ENCODE peak calls at places on chromosomes 5 and 9, in five cellular contexts. H, W, L, F and C are unnamed samples.

GRCh38 chr5:59548807-59549357 is 344.6 kb downstream of the PDE4D start:
- DNase-seq in F (no peak), L (no peak), W (no peak), H (peak; percentile 79), C (no peak)

GRCh38 chr5:146878471-146879172 is at the start of gene PPP2R2B:
- DNase-seq in H (peak; percentile 17), F (peak; percentile 1), L (peak; percentile 86), W (peak; percentile 70), C (no peak)

GRCh38 chr9:137350696-137351584 is 48.9 kb upstream of the NRARP start:
- DNase-seq in F (no peak), H (peak; percentile 2), L (no peak), W (no peak), C (no peak)

GRCh38 chr5:176334031-176334770 is 27.4 kb downstream of the KIAA1191 start:
- DNase-seq in H (no peak), F (no peak), L (no peak), W (no peak), C (no peak)

GRCh38 chr5:2261002-2261703 is 378.4 kb upstream of the IRX4 start:
- DNase-seq in H (no peak), F (no peak), W (no peak), L (no peak), C (no peak)

GRCh38 chr5:13250450-13251291 is 693.8 kb downstream of the DNAH5 start:
- DNase-seq in H (peak; percentile 52), W (no peak), L (peak; percentile 20), F (peak; percentile 6), C (no peak)

GRCh38 chr9:137311171-137311970 is 9.3 kb upstream of the NRARP start:
- DNase-seq in H (peak; percentile 84), W (peak; percentile 30), L (peak; percentile 41), F (peak; percentile 33), C (no peak)

GRCh38 chr9:69667306-69667705 is 4.9 kb downstream of the APBA1 start:
- DNase-seq in L (no peak), F (no peak), H (no peak), W (peak; percentile 63), C (no peak)

GRCh38 chr5:132294728-132295504 is 722 bp downstream of the SLC22A4 start:
- DNase-seq in L (no peak), H (peak; percentile 82), F (peak; percentile 79), W (peak; percentile 71), C (peak; percentile 48)

GRCh38 chr9:23820731-23821399 is 5.2 kb downstream of the ELAVL2 start:
- DNase-seq in F (no peak), H (peak; percentile 48), L (peak; percentile 63), W (no peak), C (no peak)

GRCh38 chr5:1763960-1764605 is 35.6 kb downstream of the MRPL36 start:
- DNase-seq in H (no peak), L (no peak), F (no peak), W (no peak), C (no peak)

GRCh38 chr5:1190915-1191314 is 10.5 kb upstream of the SLC6A19 start:
- DNase-seq in W (no peak), L (no peak), H (no peak), F (no peak), C (no peak)

GRCh38 chr9:134039386-134040175 is 14.3 kb downstream of the BRD3OS start:
- DNase-seq in H (no peak), F (no peak), W (no peak), L (no peak), C (no peak)

GRCh38 chr5:66565878-66566277 is 30.3 kb upstream of the MAST4 start:
- DNase-seq in L (no peak), H (no peak), W (no peak), F (no peak), C (peak; percentile 38)

GRCh38 chr9:114002986-114003740 is 74.9 kb downstream of the AMBP start:
- DNase-seq in F (no peak), L (no peak), H (no peak), W (peak; percentile 34), C (no peak)

GRCh38 chr5:137751869-137752491 is 2.2 kb downstream of the HNRNPA0 start:
- DNase-seq in W (peak; percentile 50), H (peak; percentile 68), F (peak; percentile 80), L (peak; percentile 32), C (no peak)

GRCh38 chr5:171093598-171093997 is 215.4 kb upstream of the TLX3 start:
- DNase-seq in H (no peak), F (peak; percentile 3), L (peak; percentile 78), W (no peak), C (no peak)

GRCh38 chr5:115431116-115431515 is 113.5 kb downstream of the FEM1C start:
- DNase-seq in L (no peak), H (no peak), W (no peak), F (no peak), C (no peak)

GRCh38 chr9:113929634-113930092 is 53.6 kb downstream of the ZNF618 start:
- DNase-seq in F (peak; percentile 87), H (peak; percentile 75), L (no peak), W (peak; percentile 86), C (no peak)

GRCh38 chr9:33162721-33163311 is 4.3 kb downstream of the B4GALT1 start:
- DNase-seq in L (no peak), W (peak; percentile 54), H (peak; percentile 46), F (peak; percentile 79), C (no peak)

GRCh38 chr9:137429974-137430722 is 7.0 kb downstream of the NOXA1 start:
- DNase-seq in F (no peak), H (peak; percentile 40), L (peak; percentile 86), W (no peak), C (no peak)

GRCh38 chr5:2739360-2740050 is 12.0 kb downstream of the IRX2 start:
- DNase-seq in L (no peak), W (no peak), F (no peak), H (no peak), C (no peak)

GRCh38 chr5:145941677-145942130 is 5.3 kb downstream of the SH3RF2 start:
- DNase-seq in W (peak; percentile 73), H (peak; percentile 53), F (peak; percentile 35), L (no peak), C (no peak)

GRCh38 chr9:129414377-129415021 is 206.4 kb downstream of the C9orf50 start:
- DNase-seq in H (no peak), L (no peak), W (peak; percentile 23), F (peak; percentile 63), C (peak; percentile 20)

GRCh38 chr9:129415031-129415953 is 205.6 kb downstream of the C9orf50 start:
- DNase-seq in H (no peak), L (no peak), F (no peak), W (no peak), C (no peak)

GRCh38 chr9:129416831-129417604 is 203.9 kb downstream of the C9orf50 start:
- DNase-seq in W (peak; percentile 40), F (no peak), H (no peak), L (no peak), C (no peak)

GRCh38 chr9:129413537-129414376 is 207.1 kb downstream of the C9orf50 start:
- DNase-seq in F (peak; percentile 94), L (peak; percentile 98), H (peak; percentile 93), W (peak; percentile 85), C (peak; percentile 96)

DNA sequence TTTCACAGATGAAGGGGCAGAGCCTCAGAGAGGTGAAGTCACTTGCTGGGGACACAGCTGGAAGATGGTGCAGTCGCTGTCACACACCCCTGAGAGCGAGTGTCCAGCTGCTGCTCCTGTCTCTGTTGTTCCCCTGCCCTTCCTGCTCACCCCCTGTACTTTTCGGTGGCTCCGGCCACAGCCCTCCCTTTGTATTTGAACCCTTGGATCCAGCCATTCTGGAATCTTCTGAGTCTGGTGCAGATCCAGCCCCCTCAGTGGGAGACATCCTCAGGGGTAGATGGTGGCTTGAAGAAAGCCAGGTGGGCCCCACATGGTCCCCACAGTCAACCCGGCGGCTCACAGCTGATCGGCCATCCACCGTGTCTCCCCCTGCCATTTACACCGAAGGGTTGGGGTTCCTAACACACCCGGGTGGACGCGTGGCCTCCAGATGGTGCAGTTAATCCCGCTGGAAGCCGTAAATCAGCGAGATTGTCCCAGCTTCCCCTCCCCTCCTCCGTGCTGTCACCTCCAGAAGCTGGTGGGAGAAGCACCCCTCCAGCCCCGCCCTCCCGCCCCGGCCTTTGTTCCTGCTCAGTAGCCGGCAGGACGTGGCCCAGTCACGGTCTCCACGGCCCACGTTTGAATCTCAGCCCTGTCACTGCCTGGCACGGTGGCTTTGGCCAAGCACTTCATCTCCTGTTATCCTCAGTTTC is 204.8 kb downstream of the C9orf50 start:
- DNase-seq in W (no peak), F (no peak), L (no peak), H (no peak), C (no peak)
- H3K9ac ChIP-seq in W (peak overlapping the region; percentile 13), F (no peak overlapping the region), L (no peak overlapping the region), H (no peak overlapping the region), C (no peak overlapping the region)

GRCh38 chr9:84670106-84670800 is 724 bp downstream of the NTRK2 start:
- DNase-seq in F (no peak), H (no peak), W (peak; percentile 2), L (peak; percentile 60), C (no peak)

GRCh38 chr9:84669008-84669292 is 579 bp upstream of the NTRK2 start:
- DNase-seq in L (no peak), H (no peak), F (no peak), W (no peak), C (no peak)

GRCh38 chr9:84669293-84670105 is at the start of gene NTRK2:
- DNase-seq in W (peak; percentile 37), H (no peak), F (peak; percentile 2), L (peak; percentile 65), C (no peak)

GRCh38 chr9:84668204-84669007 is 1.1 kb upstream of the NTRK2 start:
- DNase-seq in L (peak; percentile 92), W (peak; percentile 43), H (peak; percentile 33), F (peak; percentile 19), C (no peak)

GRCh38 chr9:84667571-84668203 is 1.8 kb upstream of the NTRK2 start:
- DNase-seq in L (peak; percentile 59), F (peak; percentile 12), H (no peak), W (peak; percentile 37), C (no peak)
- TF ChIP-seq CTCF in L (peak; percentile 54), F (peak; percentile 24), H (peak; percentile 39), W (peak; percentile 67), C (peak; percentile 34)

GRCh38 chr5:92969191-92969780 is 611.7 kb downstream of the NR2F1-AS1 start:
- DNase-seq in L (no peak), F (no peak), W (no peak), H (no peak), C (no peak)
- H3K9ac ChIP-seq in L (no peak overlapping the region), F (no peak overlapping the region), W (no peak overlapping the region), H (no peak overlapping the region), C (no peak overlapping the region)

DNA sequence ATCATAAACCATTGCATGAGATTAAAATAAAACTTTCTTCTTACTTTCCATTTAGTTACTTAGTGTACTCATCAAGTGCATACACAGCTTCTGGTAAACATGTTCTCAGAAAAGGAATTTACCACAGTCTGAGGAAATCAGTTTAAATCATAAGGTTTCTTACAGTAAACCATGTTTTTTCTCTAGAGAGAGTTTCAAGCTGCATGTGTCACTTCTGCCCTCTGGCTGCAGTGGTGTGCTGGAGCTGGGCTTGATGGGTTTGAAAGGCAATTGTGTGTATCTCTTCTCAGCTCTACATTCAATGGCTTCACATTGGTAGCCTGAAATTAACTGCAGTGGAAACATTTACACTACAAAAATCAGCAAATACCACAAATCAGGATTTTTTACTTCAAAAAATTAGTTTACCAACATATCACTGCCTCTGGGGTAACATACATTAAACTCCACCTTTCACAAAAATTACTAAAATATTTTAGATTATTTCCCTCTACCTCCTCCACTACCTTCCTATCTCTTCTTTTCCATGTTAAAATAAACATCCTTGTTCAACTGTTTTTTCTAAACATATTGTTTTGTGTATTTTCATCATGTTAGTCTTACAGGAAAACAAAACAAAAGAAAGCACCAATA is 414.3 kb downstream of the ANXA1 start:
- DNase-seq in L (no peak), H (peak; percentile 14), W (peak; percentile 67), F (no peak), C (peak; percentile 35)
- TF ChIP-seq CTCF in L (peak; percentile 43), H (peak; percentile 40), W (peak; percentile 50), F (peak; percentile 6), C (peak; percentile 68)